ENCODE peak calls at places on chromosome 13, in seven cellular contexts. One of them, this sample, is unnamed.

GRCh38 chr13:73416093-73416492 is 357.3 kb downstream of the KLF5 start:
- DNase-seq in coronary artery: no peak
- DNase-seq in IMR-90: no peak
- DNase-seq in breast epithelium: no peak
- DNase-seq in GM12864: no peak
- DNase-seq in CD8-positive, alpha-beta T cell: no peak
- DNase-seq in upper lobe of left lung: no peak
- DNase-seq in this sample: no peak

GRCh38 chr13:53921473-53921872 is 892.9 kb downstream of the OLFM4 start:
- DNase-seq in coronary artery: no peak
- DNase-seq in upper lobe of left lung: no peak
- DNase-seq in IMR-90: no peak
- DNase-seq in breast epithelium: no peak
- DNase-seq in GM12864: no peak
- DNase-seq in CD8-positive, alpha-beta T cell: no peak
- DNase-seq in this sample: no peak

GRCh38 chr13:112457485-112457884 is 81.3 kb downstream of the SPACA7 start:
- DNase-seq in breast epithelium: no peak
- DNase-seq in coronary artery: peak
- DNase-seq in GM12864: no peak
- DNase-seq in IMR-90: no peak
- DNase-seq in upper lobe of left lung: peak
- DNase-seq in CD8-positive, alpha-beta T cell: no peak
- DNase-seq in this sample: no peak

GRCh38 chr13:113196970-113197737 is 11.3 kb downstream of the PCID2 start:
- DNase-seq in upper lobe of left lung: no peak
- DNase-seq in coronary artery: no peak
- DNase-seq in GM12864: no peak
- DNase-seq in CD8-positive, alpha-beta T cell: no peak
- DNase-seq in breast epithelium: no peak
- DNase-seq in IMR-90: no peak
- DNase-seq in this sample: no peak

GRCh38 chr13:83086948-83087347 is 795.3 kb downstream of the SLITRK1 start:
- DNase-seq in CD8-positive, alpha-beta T cell: no peak
- DNase-seq in breast epithelium: no peak
- DNase-seq in upper lobe of left lung: no peak
- DNase-seq in IMR-90: peak
- DNase-seq in coronary artery: no peak
- DNase-seq in GM12864: no peak
- DNase-seq in this sample: no peak

GRCh38 chr13:24005711-24006281 is 108.5 kb upstream of the C1QTNF9B start:
- DNase-seq in GM12864: no peak
- DNase-seq in upper lobe of left lung: no peak
- DNase-seq in breast epithelium: no peak
- DNase-seq in IMR-90: no peak
- DNase-seq in coronary artery: no peak
- DNase-seq in CD8-positive, alpha-beta T cell: no peak
- DNase-seq in this sample: no peak

GRCh38 chr13:66348745-66349720 is 881.1 kb downstream of the PCDH9 start:
- DNase-seq in coronary artery: no peak
- DNase-seq in breast epithelium: no peak
- DNase-seq in GM12864: no peak
- DNase-seq in IMR-90: no peak
- DNase-seq in upper lobe of left lung: peak
- DNase-seq in CD8-positive, alpha-beta T cell: no peak
- DNase-seq in this sample: no peak

GRCh38 chr13:114025432-114026127 is 51.7 kb upstream of the C13orf46 start:
- DNase-seq in upper lobe of left lung: no peak
- DNase-seq in CD8-positive, alpha-beta T cell: no peak
- DNase-seq in IMR-90: peak
- DNase-seq in GM12864: peak
- DNase-seq in breast epithelium: no peak
- DNase-seq in coronary artery: no peak
- DNase-seq in this sample: peak

GRCh38 chr13:112953591-112954487 is 15.2 kb upstream of the MCF2L start:
- DNase-seq in GM12864: no peak
- DNase-seq in breast epithelium: no peak
- DNase-seq in coronary artery: no peak
- DNase-seq in CD8-positive, alpha-beta T cell: no peak
- DNase-seq in upper lobe of left lung: peak
- DNase-seq in IMR-90: no peak
- DNase-seq in this sample: no peak

GRCh38 chr13:36344886-36345437 is 1.2 kb downstream of the SPART start:
- DNase-seq in IMR-90: no peak
- DNase-seq in upper lobe of left lung: no peak
- DNase-seq in breast epithelium: no peak
- DNase-seq in CD8-positive, alpha-beta T cell: no peak
- DNase-seq in GM12864: no peak
- DNase-seq in coronary artery: no peak
- DNase-seq in this sample: no peak

GRCh38 chr13:75633285-75633684 is 2.8 kb upstream of the LMO7 start:
- DNase-seq in GM12864: no peak
- DNase-seq in IMR-90: peak
- DNase-seq in CD8-positive, alpha-beta T cell: no peak
- DNase-seq in breast epithelium: no peak
- DNase-seq in upper lobe of left lung: no peak
- DNase-seq in coronary artery: no peak
- DNase-seq in this sample: peak

GRCh38 chr13:75637101-75637774 is 1.1 kb downstream of the LMO7 start:
- DNase-seq in IMR-90: no peak
- DNase-seq in CD8-positive, alpha-beta T cell: no peak
- DNase-seq in coronary artery: no peak
- DNase-seq in upper lobe of left lung: no peak
- DNase-seq in breast epithelium: no peak
- DNase-seq in GM12864: no peak
- DNase-seq in this sample: peak

GRCh38 chr13:75636339-75637095 is 387 bp downstream of the LMO7 start:
- DNase-seq in CD8-positive, alpha-beta T cell: peak
- DNase-seq in IMR-90: peak
- DNase-seq in breast epithelium: no peak
- DNase-seq in GM12864: no peak
- DNase-seq in coronary artery: no peak
- DNase-seq in upper lobe of left lung: peak
- DNase-seq in this sample: peak

GRCh38 chr13:75635621-75636338 is at the start of gene LMO7:
- DNase-seq in upper lobe of left lung: peak
- DNase-seq in coronary artery: peak
- DNase-seq in breast epithelium: peak
- DNase-seq in CD8-positive, alpha-beta T cell: peak
- DNase-seq in GM12864: no peak
- DNase-seq in IMR-90: peak
- DNase-seq in this sample: peak

GRCh38 chr13:75635101-75635620 is 969 bp upstream of the LMO7 start:
- DNase-seq in breast epithelium: no peak
- DNase-seq in GM12864: no peak
- DNase-seq in IMR-90: no peak
- DNase-seq in CD8-positive, alpha-beta T cell: no peak
- DNase-seq in coronary artery: no peak
- DNase-seq in upper lobe of left lung: no peak
- DNase-seq in this sample: peak
- H3K4me3 ChIP-seq in breast epithelium: peak
- H3K4me3 ChIP-seq in GM12864: peak
- H3K4me3 ChIP-seq in IMR-90: peak
- H3K4me3 ChIP-seq in CD8-positive, alpha-beta T cell: peak
- H3K4me3 ChIP-seq in coronary artery: peak
- H3K4me3 ChIP-seq in upper lobe of left lung: peak
- H3K4me3 ChIP-seq in this sample: peak

DNA sequence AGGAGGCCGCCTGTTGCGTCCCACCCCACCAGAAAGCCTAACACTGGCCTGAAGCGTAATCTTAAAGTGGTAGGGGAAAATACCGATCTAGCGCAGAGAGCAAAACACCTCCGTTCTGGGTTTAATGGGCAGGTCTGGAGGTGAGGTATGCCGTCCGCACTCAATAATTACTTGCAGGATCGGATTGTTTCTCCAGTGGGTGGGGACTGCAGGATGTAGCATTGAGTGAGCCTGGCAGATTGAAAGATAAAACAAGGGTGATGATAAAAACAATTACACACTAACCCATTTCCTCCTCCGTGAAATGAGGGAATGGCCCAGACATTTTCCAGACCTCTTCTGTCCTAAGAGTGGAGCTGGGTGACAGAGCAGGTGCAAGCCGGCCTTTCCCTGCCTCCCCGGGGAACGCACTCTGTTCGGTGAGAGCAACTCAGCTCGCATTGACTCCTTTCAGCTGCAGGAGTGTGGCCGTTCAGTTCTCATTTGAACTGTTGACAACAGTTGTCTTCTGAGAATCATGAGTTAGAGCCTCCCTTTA is 110.2 kb upstream of the DOCK9 start:
- DNase-seq in IMR-90: no peak
- DNase-seq in upper lobe of left lung: peak
- DNase-seq in coronary artery: no peak
- DNase-seq in breast epithelium: no peak
- DNase-seq in GM12864: no peak
- DNase-seq in CD8-positive, alpha-beta T cell: peak
- DNase-seq in this sample: no peak
- H3K4me3 ChIP-seq in IMR-90: peak
- H3K4me3 ChIP-seq in upper lobe of left lung: peak
- H3K4me3 ChIP-seq in coronary artery: peak
- H3K4me3 ChIP-seq in breast epithelium: peak
- H3K4me3 ChIP-seq in GM12864: peak
- H3K4me3 ChIP-seq in CD8-positive, alpha-beta T cell: peak
- H3K4me3 ChIP-seq in this sample: peak

DNA sequence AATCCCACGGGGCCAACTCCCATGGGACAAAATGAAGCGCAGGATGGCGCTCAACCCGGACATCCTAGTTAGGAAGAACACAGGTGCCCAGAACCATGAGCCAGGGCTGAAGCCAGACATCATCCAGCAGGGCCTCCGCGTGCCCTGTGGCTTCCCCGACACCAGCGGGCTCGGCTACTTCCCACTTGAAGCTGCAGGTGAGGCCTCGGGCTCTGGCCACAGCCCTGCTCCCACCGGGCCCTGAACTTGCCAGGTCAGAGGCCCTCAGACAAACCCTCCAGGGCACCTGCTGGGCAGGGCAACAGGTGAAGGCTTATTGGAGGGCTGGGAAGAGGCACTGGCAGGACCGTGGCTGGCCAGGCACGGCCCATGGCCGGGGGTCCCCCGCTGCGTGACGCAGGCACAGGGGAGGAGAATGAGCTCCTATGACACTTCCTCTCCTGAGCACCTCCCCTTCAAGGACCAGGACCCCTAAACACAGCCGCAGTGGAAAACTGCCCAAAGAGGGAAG is 117.7 kb downstream of the STK24 start:
- DNase-seq in GM12864: no peak
- DNase-seq in CD8-positive, alpha-beta T cell: no peak
- DNase-seq in IMR-90: no peak
- DNase-seq in breast epithelium: no peak
- DNase-seq in upper lobe of left lung: no peak
- DNase-seq in coronary artery: no peak
- DNase-seq in this sample: no peak
- H3K4me3 ChIP-seq in GM12864: no peak
- H3K4me3 ChIP-seq in CD8-positive, alpha-beta T cell: no peak
- H3K4me3 ChIP-seq in IMR-90: no peak
- H3K4me3 ChIP-seq in breast epithelium: no peak
- H3K4me3 ChIP-seq in upper lobe of left lung: no peak
- H3K4me3 ChIP-seq in coronary artery: no peak
- H3K4me3 ChIP-seq in this sample: no peak

DNA sequence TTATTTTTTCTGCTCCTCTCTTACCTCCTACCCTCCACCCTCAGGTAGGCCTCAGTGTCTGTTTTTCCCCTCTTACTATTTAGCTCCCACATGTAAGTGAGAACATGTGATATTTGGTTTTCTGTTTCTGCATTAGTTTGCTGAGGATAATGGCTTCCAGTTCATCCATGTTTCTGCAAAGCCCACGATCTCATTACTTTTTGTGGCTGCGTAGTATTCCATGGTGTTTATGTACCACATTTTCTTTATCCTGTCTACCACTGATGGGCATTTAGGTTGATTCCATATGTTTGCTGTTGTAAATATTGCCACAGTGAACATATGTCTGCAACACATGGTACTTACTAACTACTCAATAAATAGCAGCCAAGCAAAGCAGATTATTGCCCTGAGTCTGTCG is 56.8 kb downstream of the DNAJC15 start:
- DNase-seq in IMR-90: no peak
- DNase-seq in upper lobe of left lung: no peak
- DNase-seq in GM12864: no peak
- DNase-seq in CD8-positive, alpha-beta T cell: no peak
- DNase-seq in coronary artery: no peak
- DNase-seq in breast epithelium: no peak
- DNase-seq in this sample: no peak
- H3K4me3 ChIP-seq in IMR-90: no peak
- H3K4me3 ChIP-seq in upper lobe of left lung: no peak
- H3K4me3 ChIP-seq in GM12864: no peak
- H3K4me3 ChIP-seq in CD8-positive, alpha-beta T cell: no peak
- H3K4me3 ChIP-seq in coronary artery: no peak
- H3K4me3 ChIP-seq in breast epithelium: no peak
- H3K4me3 ChIP-seq in this sample: no peak

DNA sequence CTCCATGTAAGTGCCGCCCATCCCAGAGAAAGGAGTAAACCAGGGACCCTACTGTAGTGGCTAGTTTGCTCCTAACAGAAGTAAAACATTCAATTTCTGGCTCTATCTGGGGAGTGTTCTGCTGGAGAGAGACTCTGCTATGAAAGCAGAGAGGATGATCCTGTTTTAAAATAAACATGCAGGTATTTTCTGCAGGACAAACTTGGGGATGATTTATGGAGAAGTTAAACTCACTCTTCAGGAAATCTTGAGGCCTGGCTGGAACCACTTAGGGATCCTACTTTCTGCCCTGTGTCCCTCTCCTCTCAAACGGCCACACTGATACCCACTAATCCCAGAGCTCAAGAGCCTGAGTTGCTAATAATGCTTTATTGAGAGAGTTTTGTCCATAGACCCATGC is 281.1 kb downstream of the DNAJC15 start:
- DNase-seq in coronary artery: no peak
- DNase-seq in GM12864: no peak
- DNase-seq in CD8-positive, alpha-beta T cell: no peak
- DNase-seq in breast epithelium: no peak
- DNase-seq in IMR-90: no peak
- DNase-seq in upper lobe of left lung: no peak
- DNase-seq in this sample: no peak
- H3K4me3 ChIP-seq in coronary artery: no peak
- H3K4me3 ChIP-seq in GM12864: no peak
- H3K4me3 ChIP-seq in CD8-positive, alpha-beta T cell: no peak
- H3K4me3 ChIP-seq in breast epithelium: no peak
- H3K4me3 ChIP-seq in IMR-90: no peak
- H3K4me3 ChIP-seq in upper lobe of left lung: no peak
- H3K4me3 ChIP-seq in this sample: no peak

DNA sequence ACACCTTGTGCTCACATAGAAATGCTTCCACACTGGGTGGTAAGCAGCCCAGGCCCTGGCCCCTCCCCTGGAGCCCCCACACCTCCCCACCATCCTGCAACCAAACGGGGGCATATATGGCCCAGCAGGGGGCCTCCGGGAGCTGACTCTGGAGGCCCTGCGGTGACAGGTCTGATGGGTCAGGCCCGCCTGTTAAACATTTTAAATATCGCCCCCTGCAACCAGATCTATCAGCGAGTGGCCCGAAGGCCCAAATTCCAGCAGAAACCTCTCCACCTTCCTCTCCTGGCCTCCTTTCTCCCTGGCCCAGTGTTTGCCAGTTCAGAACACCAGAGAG is 48.0 kb upstream of the KATNAL1 start:
- DNase-seq in coronary artery: no peak
- DNase-seq in breast epithelium: no peak
- DNase-seq in upper lobe of left lung: peak
- DNase-seq in IMR-90: no peak
- DNase-seq in GM12864: no peak
- DNase-seq in CD8-positive, alpha-beta T cell: peak
- DNase-seq in this sample: no peak
- H3K4me3 ChIP-seq in coronary artery: no peak
- H3K4me3 ChIP-seq in breast epithelium: no peak
- H3K4me3 ChIP-seq in upper lobe of left lung: no peak
- H3K4me3 ChIP-seq in IMR-90: no peak
- H3K4me3 ChIP-seq in GM12864: no peak
- H3K4me3 ChIP-seq in CD8-positive, alpha-beta T cell: no peak
- H3K4me3 ChIP-seq in this sample: no peak

This sample was measured in fibroblast of villous mesenchyme.